ENCODE peak calls at places on chromosome 6, in ten cellular contexts. One of them, this sample, is unnamed.

GRCh38 chr6:139954463-139955071 is 580.1 kb upstream of the CITED2 start:
- DNase-seq in activated CD4-positive, alpha-beta T cell treated with anti-CD3 and anti-CD28 coated beads, Interleukin-2, amount 50 U/mL, for 24 hours: no peak
- DNase-seq in GM18507: no peak
- DNase-seq in GM12891: no peak
- DNase-seq in NCI-H2171: no peak
- DNase-seq in hepatocyte: no peak
- DNase-seq in NCI-H1048: no peak
- DNase-seq in bronchial epithelial cell: no peak
- DNase-seq in myocyte: no peak
- DNase-seq in stimulated activated CD8-positive, alpha-beta memory T cell treated with anti-CD3 and anti-CD28 coated beads, Interleukin-4, amount 100 ng/mL, for 24 hours: no peak
- DNase-seq in this sample: no peak

GRCh38 chr6:113672691-113673149 is 184.4 kb upstream of the MARCKS start:
- DNase-seq in activated CD4-positive, alpha-beta T cell treated with anti-CD3 and anti-CD28 coated beads, Interleukin-2, amount 50 U/mL, for 24 hours: no peak
- DNase-seq in GM18507: no peak
- DNase-seq in GM12891: no peak
- DNase-seq in NCI-H2171: no peak
- DNase-seq in hepatocyte: no peak
- DNase-seq in NCI-H1048: no peak
- DNase-seq in bronchial epithelial cell: no peak
- DNase-seq in myocyte: no peak
- DNase-seq in stimulated activated CD8-positive, alpha-beta memory T cell treated with anti-CD3 and anti-CD28 coated beads, Interleukin-4, amount 100 ng/mL, for 24 hours: no peak
- DNase-seq in this sample: no peak

GRCh38 chr6:139764498-139764986 is 390.1 kb upstream of the CITED2 start:
- DNase-seq in activated CD4-positive, alpha-beta T cell treated with anti-CD3 and anti-CD28 coated beads, Interleukin-2, amount 50 U/mL, for 24 hours: no peak
- DNase-seq in GM18507: no peak
- DNase-seq in GM12891: no peak
- DNase-seq in NCI-H2171: no peak
- DNase-seq in hepatocyte: peak; percentile 60
- DNase-seq in NCI-H1048: no peak
- DNase-seq in bronchial epithelial cell: peak; percentile 96
- DNase-seq in myocyte: peak; percentile 99
- DNase-seq in stimulated activated CD8-positive, alpha-beta memory T cell treated with anti-CD3 and anti-CD28 coated beads, Interleukin-4, amount 100 ng/mL, for 24 hours: no peak
- DNase-seq in this sample: no peak

GRCh38 chr6:121652726-121653623 is 217.5 kb downstream of the GJA1 start:
- DNase-seq in activated CD4-positive, alpha-beta T cell treated with anti-CD3 and anti-CD28 coated beads, Interleukin-2, amount 50 U/mL, for 24 hours: no peak
- DNase-seq in GM18507: no peak
- DNase-seq in GM12891: no peak
- DNase-seq in NCI-H2171: no peak
- DNase-seq in hepatocyte: peak; percentile 34
- DNase-seq in NCI-H1048: no peak
- DNase-seq in bronchial epithelial cell: peak; percentile 88
- DNase-seq in myocyte: peak; percentile 55
- DNase-seq in stimulated activated CD8-positive, alpha-beta memory T cell treated with anti-CD3 and anti-CD28 coated beads, Interleukin-4, amount 100 ng/mL, for 24 hours: no peak
- DNase-seq in this sample: no peak

GRCh38 chr6:15032015-15032414 is 213.9 kb upstream of the JARID2 start:
- DNase-seq in activated CD4-positive, alpha-beta T cell treated with anti-CD3 and anti-CD28 coated beads, Interleukin-2, amount 50 U/mL, for 24 hours: no peak
- DNase-seq in GM18507: no peak
- DNase-seq in GM12891: no peak
- DNase-seq in NCI-H2171: no peak
- DNase-seq in hepatocyte: no peak
- DNase-seq in NCI-H1048: no peak
- DNase-seq in bronchial epithelial cell: no peak
- DNase-seq in myocyte: no peak
- DNase-seq in stimulated activated CD8-positive, alpha-beta memory T cell treated with anti-CD3 and anti-CD28 coated beads, Interleukin-4, amount 100 ng/mL, for 24 hours: no peak
- DNase-seq in this sample: no peak

GRCh38 chr6:14758421-14759043 is 487.3 kb upstream of the JARID2 start:
- DNase-seq in activated CD4-positive, alpha-beta T cell treated with anti-CD3 and anti-CD28 coated beads, Interleukin-2, amount 50 U/mL, for 24 hours: no peak
- DNase-seq in GM18507: no peak
- DNase-seq in GM12891: no peak
- DNase-seq in NCI-H2171: no peak
- DNase-seq in hepatocyte: peak; percentile 21
- DNase-seq in NCI-H1048: no peak
- DNase-seq in bronchial epithelial cell: peak; percentile 97
- DNase-seq in myocyte: no peak
- DNase-seq in stimulated activated CD8-positive, alpha-beta memory T cell treated with anti-CD3 and anti-CD28 coated beads, Interleukin-4, amount 100 ng/mL, for 24 hours: no peak
- DNase-seq in this sample: no peak

GRCh38 chr6:161396539-161396938 is 122.7 kb upstream of the AGPAT4 start:
- DNase-seq in activated CD4-positive, alpha-beta T cell treated with anti-CD3 and anti-CD28 coated beads, Interleukin-2, amount 50 U/mL, for 24 hours: no peak
- DNase-seq in GM18507: no peak
- DNase-seq in GM12891: no peak
- DNase-seq in NCI-H2171: peak; percentile 35
- DNase-seq in hepatocyte: no peak
- DNase-seq in NCI-H1048: no peak
- DNase-seq in bronchial epithelial cell: no peak
- DNase-seq in myocyte: no peak
- DNase-seq in stimulated activated CD8-positive, alpha-beta memory T cell treated with anti-CD3 and anti-CD28 coated beads, Interleukin-4, amount 100 ng/mL, for 24 hours: no peak
- DNase-seq in this sample: no peak

GRCh38 chr6:111540971-111541719 is 58.1 kb upstream of the REV3L start:
- DNase-seq in activated CD4-positive, alpha-beta T cell treated with anti-CD3 and anti-CD28 coated beads, Interleukin-2, amount 50 U/mL, for 24 hours: no peak
- DNase-seq in GM18507: no peak
- DNase-seq in GM12891: no peak
- DNase-seq in NCI-H2171: no peak
- DNase-seq in hepatocyte: no peak
- DNase-seq in NCI-H1048: peak; percentile 55
- DNase-seq in bronchial epithelial cell: no peak
- DNase-seq in myocyte: no peak
- DNase-seq in stimulated activated CD8-positive, alpha-beta memory T cell treated with anti-CD3 and anti-CD28 coated beads, Interleukin-4, amount 100 ng/mL, for 24 hours: no peak
- DNase-seq in this sample: no peak

GRCh38 chr6:148854992-148855391 is 108.2 kb downstream of the UST start:
- DNase-seq in activated CD4-positive, alpha-beta T cell treated with anti-CD3 and anti-CD28 coated beads, Interleukin-2, amount 50 U/mL, for 24 hours: no peak
- DNase-seq in GM18507: no peak
- DNase-seq in GM12891: no peak
- DNase-seq in NCI-H2171: no peak
- DNase-seq in hepatocyte: no peak
- DNase-seq in NCI-H1048: no peak
- DNase-seq in bronchial epithelial cell: no peak
- DNase-seq in myocyte: no peak
- DNase-seq in stimulated activated CD8-positive, alpha-beta memory T cell treated with anti-CD3 and anti-CD28 coated beads, Interleukin-4, amount 100 ng/mL, for 24 hours: no peak
- DNase-seq in this sample: no peak

GRCh38 chr6:79630883-79631799 is at the start of gene SH3BGRL2:
- DNase-seq in activated CD4-positive, alpha-beta T cell treated with anti-CD3 and anti-CD28 coated beads, Interleukin-2, amount 50 U/mL, for 24 hours: peak; percentile 14
- DNase-seq in GM18507: no peak
- DNase-seq in GM12891: peak; percentile 46
- DNase-seq in NCI-H2171: peak; percentile 72
- DNase-seq in hepatocyte: peak; percentile 87
- DNase-seq in NCI-H1048: peak; percentile 21
- DNase-seq in bronchial epithelial cell: peak; percentile 39
- DNase-seq in myocyte: peak; percentile 72
- DNase-seq in stimulated activated CD8-positive, alpha-beta memory T cell treated with anti-CD3 and anti-CD28 coated beads, Interleukin-4, amount 100 ng/mL, for 24 hours: peak; percentile 26
- DNase-seq in this sample: peak; percentile 89

GRCh38 chr6:150211700-150212615 is 69.1 kb downstream of the PPP1R14C start:
- DNase-seq in activated CD4-positive, alpha-beta T cell treated with anti-CD3 and anti-CD28 coated beads, Interleukin-2, amount 50 U/mL, for 24 hours: no peak
- DNase-seq in GM18507: no peak
- DNase-seq in GM12891: no peak
- DNase-seq in NCI-H2171: no peak
- DNase-seq in hepatocyte: no peak
- DNase-seq in NCI-H1048: no peak
- DNase-seq in bronchial epithelial cell: peak; percentile 79
- DNase-seq in myocyte: no peak
- DNase-seq in stimulated activated CD8-positive, alpha-beta memory T cell treated with anti-CD3 and anti-CD28 coated beads, Interleukin-4, amount 100 ng/mL, for 24 hours: no peak
- DNase-seq in this sample: no peak

GRCh38 chr6:56692586-56693245 is 50.0 kb upstream of the DST start:
- DNase-seq in activated CD4-positive, alpha-beta T cell treated with anti-CD3 and anti-CD28 coated beads, Interleukin-2, amount 50 U/mL, for 24 hours: no peak
- DNase-seq in GM18507: no peak
- DNase-seq in GM12891: no peak
- DNase-seq in NCI-H2171: no peak
- DNase-seq in hepatocyte: no peak
- DNase-seq in NCI-H1048: no peak
- DNase-seq in bronchial epithelial cell: no peak
- DNase-seq in myocyte: peak; percentile 65
- DNase-seq in stimulated activated CD8-positive, alpha-beta memory T cell treated with anti-CD3 and anti-CD28 coated beads, Interleukin-4, amount 100 ng/mL, for 24 hours: no peak
- DNase-seq in this sample: no peak

GRCh38 chr6:4805553-4806307 is 29.5 kb downstream of the CDYL start:
- DNase-seq in activated CD4-positive, alpha-beta T cell treated with anti-CD3 and anti-CD28 coated beads, Interleukin-2, amount 50 U/mL, for 24 hours: no peak
- DNase-seq in GM18507: no peak
- DNase-seq in GM12891: no peak
- DNase-seq in NCI-H2171: peak; percentile 2
- DNase-seq in hepatocyte: peak; percentile 27
- DNase-seq in NCI-H1048: peak; percentile 35
- DNase-seq in bronchial epithelial cell: peak; percentile 55
- DNase-seq in myocyte: peak; percentile 63
- DNase-seq in stimulated activated CD8-positive, alpha-beta memory T cell treated with anti-CD3 and anti-CD28 coated beads, Interleukin-4, amount 100 ng/mL, for 24 hours: no peak
- DNase-seq in this sample: peak; percentile 78

GRCh38 chr6:120816862-120817261 is 517.4 kb downstream of the TBC1D32 start:
- DNase-seq in activated CD4-positive, alpha-beta T cell treated with anti-CD3 and anti-CD28 coated beads, Interleukin-2, amount 50 U/mL, for 24 hours: no peak
- DNase-seq in GM18507: no peak
- DNase-seq in GM12891: no peak
- DNase-seq in NCI-H2171: no peak
- DNase-seq in hepatocyte: no peak
- DNase-seq in NCI-H1048: no peak
- DNase-seq in bronchial epithelial cell: peak; percentile 6
- DNase-seq in myocyte: no peak
- DNase-seq in stimulated activated CD8-positive, alpha-beta memory T cell treated with anti-CD3 and anti-CD28 coated beads, Interleukin-4, amount 100 ng/mL, for 24 hours: no peak
- DNase-seq in this sample: no peak

GRCh38 chr6:4299476-4299875 is 164.1 kb upstream of the ECI2 start:
- DNase-seq in activated CD4-positive, alpha-beta T cell treated with anti-CD3 and anti-CD28 coated beads, Interleukin-2, amount 50 U/mL, for 24 hours: no peak
- DNase-seq in GM18507: no peak
- DNase-seq in GM12891: no peak
- DNase-seq in NCI-H2171: no peak
- DNase-seq in hepatocyte: no peak
- DNase-seq in NCI-H1048: no peak
- DNase-seq in bronchial epithelial cell: peak; percentile 80
- DNase-seq in myocyte: peak; percentile 74
- DNase-seq in stimulated activated CD8-positive, alpha-beta memory T cell treated with anti-CD3 and anti-CD28 coated beads, Interleukin-4, amount 100 ng/mL, for 24 hours: no peak
- DNase-seq in this sample: no peak

GRCh38 chr6:21003780-21004541 is 469.7 kb downstream of the CDKAL1 start:
- DNase-seq in activated CD4-positive, alpha-beta T cell treated with anti-CD3 and anti-CD28 coated beads, Interleukin-2, amount 50 U/mL, for 24 hours: no peak
- DNase-seq in GM18507: peak; percentile 17
- DNase-seq in GM12891: no peak
- DNase-seq in NCI-H2171: peak; percentile 48
- DNase-seq in hepatocyte: no peak
- DNase-seq in NCI-H1048: no peak
- DNase-seq in bronchial epithelial cell: peak; percentile 80
- DNase-seq in myocyte: peak; percentile 29
- DNase-seq in stimulated activated CD8-positive, alpha-beta memory T cell treated with anti-CD3 and anti-CD28 coated beads, Interleukin-4, amount 100 ng/mL, for 24 hours: no peak
- DNase-seq in this sample: no peak

GRCh38 chr6:89045585-89045984 is 35.0 kb upstream of the PNRC1 start:
- DNase-seq in activated CD4-positive, alpha-beta T cell treated with anti-CD3 and anti-CD28 coated beads, Interleukin-2, amount 50 U/mL, for 24 hours: no peak
- DNase-seq in GM18507: no peak
- DNase-seq in GM12891: no peak
- DNase-seq in NCI-H2171: no peak
- DNase-seq in hepatocyte: no peak
- DNase-seq in NCI-H1048: no peak
- DNase-seq in bronchial epithelial cell: peak; percentile 55
- DNase-seq in myocyte: no peak
- DNase-seq in stimulated activated CD8-positive, alpha-beta memory T cell treated with anti-CD3 and anti-CD28 coated beads, Interleukin-4, amount 100 ng/mL, for 24 hours: no peak
- DNase-seq in this sample: no peak

GRCh38 chr6:42727627-42728026 is 5.2 kb upstream of the PRPH2 start:
- DNase-seq in activated CD4-positive, alpha-beta T cell treated with anti-CD3 and anti-CD28 coated beads, Interleukin-2, amount 50 U/mL, for 24 hours: no peak
- DNase-seq in GM18507: no peak
- DNase-seq in GM12891: no peak
- DNase-seq in NCI-H2171: no peak
- DNase-seq in hepatocyte: no peak
- DNase-seq in NCI-H1048: no peak
- DNase-seq in bronchial epithelial cell: no peak
- DNase-seq in myocyte: no peak
- DNase-seq in stimulated activated CD8-positive, alpha-beta memory T cell treated with anti-CD3 and anti-CD28 coated beads, Interleukin-4, amount 100 ng/mL, for 24 hours: no peak
- DNase-seq in this sample: no peak

GRCh38 chr6:5308066-5308465 is 46.8 kb downstream of the FARS2 start:
- DNase-seq in activated CD4-positive, alpha-beta T cell treated with anti-CD3 and anti-CD28 coated beads, Interleukin-2, amount 50 U/mL, for 24 hours: no peak
- DNase-seq in GM18507: no peak
- DNase-seq in GM12891: no peak
- DNase-seq in NCI-H2171: no peak
- DNase-seq in hepatocyte: no peak
- DNase-seq in NCI-H1048: no peak
- DNase-seq in bronchial epithelial cell: peak; percentile 80
- DNase-seq in myocyte: no peak
- DNase-seq in stimulated activated CD8-positive, alpha-beta memory T cell treated with anti-CD3 and anti-CD28 coated beads, Interleukin-4, amount 100 ng/mL, for 24 hours: no peak
- DNase-seq in this sample: no peak

GRCh38 chr6:75222261-75222660 is 16.4 kb upstream of the COL12A1 start:
- DNase-seq in activated CD4-positive, alpha-beta T cell treated with anti-CD3 and anti-CD28 coated beads, Interleukin-2, amount 50 U/mL, for 24 hours: no peak
- DNase-seq in GM18507: no peak
- DNase-seq in GM12891: no peak
- DNase-seq in NCI-H2171: no peak
- DNase-seq in hepatocyte: no peak
- DNase-seq in NCI-H1048: no peak
- DNase-seq in bronchial epithelial cell: no peak
- DNase-seq in myocyte: no peak
- DNase-seq in stimulated activated CD8-positive, alpha-beta memory T cell treated with anti-CD3 and anti-CD28 coated beads, Interleukin-4, amount 100 ng/mL, for 24 hours: no peak
- DNase-seq in this sample: no peak

GRCh38 chr6:88780714-88781389 is 182.6 kb downstream of the RNGTT start:
- DNase-seq in activated CD4-positive, alpha-beta T cell treated with anti-CD3 and anti-CD28 coated beads, Interleukin-2, amount 50 U/mL, for 24 hours: peak; percentile 33
- DNase-seq in GM18507: no peak
- DNase-seq in GM12891: no peak
- DNase-seq in NCI-H2171: peak; percentile 63
- DNase-seq in hepatocyte: peak; percentile 78
- DNase-seq in NCI-H1048: peak; percentile 65
- DNase-seq in bronchial epithelial cell: peak; percentile 56
- DNase-seq in myocyte: peak; percentile 81
- DNase-seq in stimulated activated CD8-positive, alpha-beta memory T cell treated with anti-CD3 and anti-CD28 coated beads, Interleukin-4, amount 100 ng/mL, for 24 hours: peak; percentile 7
- DNase-seq in this sample: peak; percentile 19

GRCh38 chr6:123962508-123962907 is 158.8 kb downstream of the NKAIN2 start:
- DNase-seq in activated CD4-positive, alpha-beta T cell treated with anti-CD3 and anti-CD28 coated beads, Interleukin-2, amount 50 U/mL, for 24 hours: no peak
- DNase-seq in GM18507: no peak
- DNase-seq in GM12891: no peak
- DNase-seq in NCI-H2171: peak; percentile 90
- DNase-seq in hepatocyte: peak; percentile 69
- DNase-seq in NCI-H1048: peak; percentile 20
- DNase-seq in bronchial epithelial cell: peak; percentile 74
- DNase-seq in myocyte: no peak
- DNase-seq in stimulated activated CD8-positive, alpha-beta memory T cell treated with anti-CD3 and anti-CD28 coated beads, Interleukin-4, amount 100 ng/mL, for 24 hours: no peak
- DNase-seq in this sample: peak; percentile 64

GRCh38 chr6:34534146-34534545 is 22.0 kb downstream of the SPDEF start:
- DNase-seq in activated CD4-positive, alpha-beta T cell treated with anti-CD3 and anti-CD28 coated beads, Interleukin-2, amount 50 U/mL, for 24 hours: no peak
- DNase-seq in GM18507: no peak
- DNase-seq in GM12891: no peak
- DNase-seq in NCI-H2171: no peak
- DNase-seq in hepatocyte: no peak
- DNase-seq in NCI-H1048: no peak
- DNase-seq in bronchial epithelial cell: no peak
- DNase-seq in myocyte: no peak
- DNase-seq in stimulated activated CD8-positive, alpha-beta memory T cell treated with anti-CD3 and anti-CD28 coated beads, Interleukin-4, amount 100 ng/mL, for 24 hours: no peak
- DNase-seq in this sample: no peak

GRCh38 chr6:167510648-167511047 is 185.8 kb downstream of the TTLL2 start:
- DNase-seq in activated CD4-positive, alpha-beta T cell treated with anti-CD3 and anti-CD28 coated beads, Interleukin-2, amount 50 U/mL, for 24 hours: no peak
- DNase-seq in GM18507: no peak
- DNase-seq in GM12891: no peak
- DNase-seq in NCI-H2171: peak; percentile 56
- DNase-seq in hepatocyte: no peak
- DNase-seq in NCI-H1048: no peak
- DNase-seq in bronchial epithelial cell: no peak
- DNase-seq in myocyte: no peak
- DNase-seq in stimulated activated CD8-positive, alpha-beta memory T cell treated with anti-CD3 and anti-CD28 coated beads, Interleukin-4, amount 100 ng/mL, for 24 hours: no peak
- DNase-seq in this sample: no peak

GRCh38 chr6:28683945-28684538 is 158.4 kb downstream of the GPX5 start:
- DNase-seq in activated CD4-positive, alpha-beta T cell treated with anti-CD3 and anti-CD28 coated beads, Interleukin-2, amount 50 U/mL, for 24 hours: peak; percentile 9
- DNase-seq in GM18507: no peak
- DNase-seq in GM12891: no peak
- DNase-seq in NCI-H2171: peak; percentile 17
- DNase-seq in hepatocyte: peak; percentile 73
- DNase-seq in NCI-H1048: no peak
- DNase-seq in bronchial epithelial cell: peak; percentile 50
- DNase-seq in myocyte: peak; percentile 51
- DNase-seq in stimulated activated CD8-positive, alpha-beta memory T cell treated with anti-CD3 and anti-CD28 coated beads, Interleukin-4, amount 100 ng/mL, for 24 hours: no peak
- DNase-seq in this sample: no peak

GRCh38 chr6:32623693-32624092 is 13.5 kb upstream of the HLA-DQA1 start:
- DNase-seq in activated CD4-positive, alpha-beta T cell treated with anti-CD3 and anti-CD28 coated beads, Interleukin-2, amount 50 U/mL, for 24 hours: no peak
- DNase-seq in GM18507: no peak
- DNase-seq in GM12891: no peak
- DNase-seq in NCI-H2171: no peak
- DNase-seq in hepatocyte: no peak
- DNase-seq in NCI-H1048: no peak
- DNase-seq in bronchial epithelial cell: no peak
- DNase-seq in myocyte: no peak
- DNase-seq in stimulated activated CD8-positive, alpha-beta memory T cell treated with anti-CD3 and anti-CD28 coated beads, Interleukin-4, amount 100 ng/mL, for 24 hours: no peak
- DNase-seq in this sample: peak; percentile 43

GRCh38 chr6:101824551-101825345 is 431.2 kb downstream of the GRIK2 start:
- DNase-seq in activated CD4-positive, alpha-beta T cell treated with anti-CD3 and anti-CD28 coated beads, Interleukin-2, amount 50 U/mL, for 24 hours: no peak
- DNase-seq in GM18507: no peak
- DNase-seq in GM12891: no peak
- DNase-seq in NCI-H2171: no peak
- DNase-seq in hepatocyte: no peak
- DNase-seq in NCI-H1048: no peak
- DNase-seq in bronchial epithelial cell: no peak
- DNase-seq in myocyte: no peak
- DNase-seq in stimulated activated CD8-positive, alpha-beta memory T cell treated with anti-CD3 and anti-CD28 coated beads, Interleukin-4, amount 100 ng/mL, for 24 hours: no peak
- DNase-seq in this sample: no peak

This sample was measured in Peyer's patch.